ENCODE peak calls at places on chromosomes 7 and 10, in six cellular contexts. One of them, this sample, is unnamed.

GRCh38 chr7:151699147-151699546 is 177.8 kb downstream of the PRKAG2 start:
- DNase-seq in H9: no peak
- DNase-seq in lower lobe of right lung: no peak
- DNase-seq in ovary: peak
- DNase-seq in BJ: no peak
- DNase-seq in cardiac muscle cell: no peak
- DNase-seq in this sample: no peak

GRCh38 chr7:2954433-2954853 is 89.2 kb downstream of the CARD11 start:
- DNase-seq in H9: no peak
- DNase-seq in BJ: no peak
- DNase-seq in ovary: no peak
- DNase-seq in lower lobe of right lung: peak
- DNase-seq in cardiac muscle cell: no peak
- DNase-seq in this sample: peak

GRCh38 chr7:158097511-158098124 is 490.0 kb downstream of the PTPRN2 start:
- DNase-seq in lower lobe of right lung: no peak
- DNase-seq in H9: no peak
- DNase-seq in BJ: no peak
- DNase-seq in ovary: no peak
- DNase-seq in cardiac muscle cell: no peak
- DNase-seq in this sample: no peak

GRCh38 chr10:128416231-128416630 is 290.0 kb upstream of the MKI67 start:
- DNase-seq in lower lobe of right lung: no peak
- DNase-seq in ovary: no peak
- DNase-seq in BJ: no peak
- DNase-seq in cardiac muscle cell: no peak
- DNase-seq in H9: no peak
- DNase-seq in this sample: no peak

GRCh38 chr10:102643346-102644065 is 773 bp upstream of the TRIM8 start:
- DNase-seq in cardiac muscle cell: peak
- DNase-seq in ovary: peak
- DNase-seq in BJ: no peak
- DNase-seq in lower lobe of right lung: peak
- DNase-seq in H9: peak
- DNase-seq in this sample: no peak

GRCh38 chr7:36686499-36686898 is 37.8 kb downstream of the AOAH start:
- DNase-seq in BJ: no peak
- DNase-seq in ovary: no peak
- DNase-seq in H9: no peak
- DNase-seq in cardiac muscle cell: no peak
- DNase-seq in lower lobe of right lung: no peak
- DNase-seq in this sample: no peak

GRCh38 chr10:1534820-1535219 is 202.5 kb downstream of the ADARB2 start:
- DNase-seq in ovary: no peak
- DNase-seq in cardiac muscle cell: no peak
- DNase-seq in lower lobe of right lung: no peak
- DNase-seq in H9: no peak
- DNase-seq in BJ: no peak
- DNase-seq in this sample: no peak

GRCh38 chr10:13046861-13047528 is 45.5 kb upstream of the CCDC3 start:
- DNase-seq in cardiac muscle cell: no peak
- DNase-seq in BJ: no peak
- DNase-seq in H9: no peak
- DNase-seq in ovary: no peak
- DNase-seq in lower lobe of right lung: no peak
- DNase-seq in this sample: no peak